ENCODE peak calls at places on chromosomes 16 and 17, in eight cellular contexts. L is cardiac muscle cell, D is SK-N-SH, T is uterus, J is K562, G is thoracic aorta, X is body of pancreas, K is Peyer's patch. W is an unnamed sample. For H3K4me1, the result is how much of the 10 kb centered on the place peaks cover.

GRCh38 chr16:71758293-71758760 is 33.8 kb upstream of the PHLPP2 start:
- DNase-seq in L (no peak), D (no peak), T (no peak), J (no peak), G (no peak), X (no peak), K (no peak), W (no peak)

GRCh38 chr16:67088551-67088950 is 21.2 kb upstream of the PHAF1 start:
- DNase-seq in L (no peak), D (no peak), T (no peak), J (no peak), G (no peak), X (no peak), K (no peak), W (no peak)

GRCh38 chr17:22460461-22461063 is 768.2 kb downstream of the KCNJ18 start:
- DNase-seq in L (no peak), D (no peak), T (no peak), J (no peak), G (no peak), X (no peak), K (no peak), W (no peak)

GRCh38 chr16:89828870-89829629 is 775 bp downstream of the SPIRE2 start:
- DNase-seq in L (no peak), D (no peak), T (no peak), J (peak), G (no peak), X (peak), K (peak), W (no peak)

GRCh38 chr16:31467151-31467550 is 4.8 kb upstream of the TGFB1I1 start:
- DNase-seq in L (peak), D (no peak), T (no peak), J (no peak), G (no peak), X (no peak), K (no peak), W (no peak)

GRCh38 chr17:55728361-55728760 is 5.7 kb upstream of the TMEM100 start:
- DNase-seq in L (no peak), D (no peak), T (no peak), J (no peak), G (no peak), X (no peak), K (no peak), W (no peak)

GRCh38 chr16:17205279-17206139 is 265.3 kb downstream of the XYLT1 start:
- DNase-seq in L (no peak), D (no peak), T (no peak), J (no peak), G (no peak), X (peak), K (no peak), W (no peak)

GRCh38 chr16:16127469-16128116 is 95.7 kb downstream of the ABCC6 start:
- DNase-seq in L (peak), D (peak), T (peak), J (peak), G (no peak), X (peak), K (peak), W (peak)

GRCh38 chr17:50464736-50465135 is 3.9 kb downstream of the CHAD start:
- DNase-seq in L (no peak), D (no peak), T (no peak), J (no peak), G (no peak), X (no peak), K (no peak), W (no peak)

GRCh38 chr16:81744911-81745310 is 34.2 kb upstream of the PLCG2 start:
- DNase-seq in L (no peak), D (no peak), T (no peak), J (no peak), G (no peak), X (no peak), K (no peak), W (no peak)

GRCh38 chr16:57711331-57711730 is 16.7 kb downstream of the DRC7 start:
- DNase-seq in L (no peak), D (no peak), T (no peak), J (no peak), G (no peak), X (no peak), K (no peak), W (no peak)

GRCh38 chr17:3961564-3962047 is 2.6 kb downstream of the ATP2A3 start:
- DNase-seq in L (no peak), D (no peak), T (no peak), J (no peak), G (no peak), X (no peak), K (no peak), W (no peak)

GRCh38 chr16:68079616-68080344 is 5.4 kb upstream of the NFATC3 start:
- DNase-seq in L (peak), D (no peak), T (peak), J (peak), G (no peak), X (peak), K (peak), W (no peak)

GRCh38 chr16:58503863-58504688 is 4.1 kb downstream of the NDRG4 start:
- DNase-seq in L (no peak), D (no peak), T (no peak), J (no peak), G (no peak), X (peak), K (no peak), W (no peak)

GRCh38 chr16:86228713-86229112 is 281.6 kb upstream of the FOXF1 start:
- DNase-seq in L (no peak), D (no peak), T (no peak), J (no peak), G (no peak), X (no peak), K (no peak), W (no peak)

GRCh38 chr17:3964203-3965122 is at the start of gene ATP2A3:
- DNase-seq in L (no peak), D (peak), T (no peak), J (peak), G (no peak), X (peak), K (peak), W (no peak)

GRCh38 chr17:55238931-55239297 is 25.8 kb upstream of the HLF start:
- DNase-seq in L (no peak), D (peak), T (no peak), J (peak), G (no peak), X (peak), K (peak), W (peak)

GRCh38 chr17:40192961-40193360 is 15.7 kb downstream of the RAPGEFL1 start:
- DNase-seq in L (no peak), D (no peak), T (no peak), J (no peak), G (no peak), X (no peak), K (no peak), W (no peak)

DNA sequence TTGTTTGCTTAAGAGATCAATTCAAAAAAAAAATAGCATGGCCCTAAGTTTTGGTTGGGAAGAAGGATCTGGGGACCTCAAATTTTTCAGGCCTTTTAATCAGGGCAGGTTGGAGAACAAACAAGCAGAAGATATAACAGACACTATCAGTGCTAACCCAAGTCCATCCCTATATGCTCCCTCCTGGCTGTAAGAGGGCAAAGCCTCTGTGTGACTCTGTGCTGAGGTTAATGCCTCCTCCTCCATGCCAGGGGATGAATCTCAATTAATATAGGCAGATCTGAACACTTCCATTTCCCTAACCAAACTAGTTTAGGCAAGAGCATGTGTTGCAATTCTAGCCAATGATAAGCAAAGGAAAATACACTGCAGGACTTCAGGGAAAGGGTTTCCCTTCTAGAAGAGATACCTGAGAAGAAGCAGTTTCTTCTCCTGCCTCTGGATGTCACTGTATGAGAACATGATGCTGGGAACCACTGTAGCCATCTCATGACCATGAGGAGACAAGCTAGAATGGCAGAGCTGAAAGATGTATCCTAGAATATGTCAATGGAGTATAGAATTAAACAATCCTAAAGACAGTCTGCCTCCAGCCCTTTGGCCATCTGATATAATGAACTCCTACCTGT is 76.0 kb downstream of the CHD9NB start:
- DNase-seq in L (peak), D (peak), T (no peak), J (peak), G (no peak), X (no peak), K (no peak), W (no peak)
- TF ChIP-seq CTCF in L (peak), D (peak), T (peak), J (peak), G (no peak), X (no peak), K (peak), W (peak)

GRCh38 chr17:79799538-79800324 is 2.9 kb upstream of the CBX8 start:
- DNase-seq in L (no peak), D (no peak), T (no peak), J (no peak), G (no peak), X (no peak), K (no peak), W (no peak)

GRCh38 chr17:79797492-79798295 is 817 bp upstream of the CBX8 start:
- DNase-seq in L (no peak), D (peak), T (no peak), J (peak), G (no peak), X (no peak), K (no peak), W (peak)

GRCh38 chr17:79800325-79801155 is 3.7 kb upstream of the CBX8 start:
- DNase-seq in L (peak), D (peak), T (no peak), J (no peak), G (no peak), X (no peak), K (peak), W (peak)

GRCh38 chr17:79798296-79799173 is 1.7 kb upstream of the CBX8 start:
- DNase-seq in L (no peak), D (peak), T (no peak), J (no peak), G (no peak), X (no peak), K (peak), W (no peak)

GRCh38 chr17:79799174-79799537 is 2.3 kb upstream of the CBX8 start:
- DNase-seq in L (no peak), D (peak), T (no peak), J (no peak), G (no peak), X (no peak), K (no peak), W (no peak)
- H3K4me3 ChIP-seq in L (no peak), D (no peak), T (no peak), J (no peak), G (no peak), X (no peak), K (no peak), W (no peak)

DNA sequence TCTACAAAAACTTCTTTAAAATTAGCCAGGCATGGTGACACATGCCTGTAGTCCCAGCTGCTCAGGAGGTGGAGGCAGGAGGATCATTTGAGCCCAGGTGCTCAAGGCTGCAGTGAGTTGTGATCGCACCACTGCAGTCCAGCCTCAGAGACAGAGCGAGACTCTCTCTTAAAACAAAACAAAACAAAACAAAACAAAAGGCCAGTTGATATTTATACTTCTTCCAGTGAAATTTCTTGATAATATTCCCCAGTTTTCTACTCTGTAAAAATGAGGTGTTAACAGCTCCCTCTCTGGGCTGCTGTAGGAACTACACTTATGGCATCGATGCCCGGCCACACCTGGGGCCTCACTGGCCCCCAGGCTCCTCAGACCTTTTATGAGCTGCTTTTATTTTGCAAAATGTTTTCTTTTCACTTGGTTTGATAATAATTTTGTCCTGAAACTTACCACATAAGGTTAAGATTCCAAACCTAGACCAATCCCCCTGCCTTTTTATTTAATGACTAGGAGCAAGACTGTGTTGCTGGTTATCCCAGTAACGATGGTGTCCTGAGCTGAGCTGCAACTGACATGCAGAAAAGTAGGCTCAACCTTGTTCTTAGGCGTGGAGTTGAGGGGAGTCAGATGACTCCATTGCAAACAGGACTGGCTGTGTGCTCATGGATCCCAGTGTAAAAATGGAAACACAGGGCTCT is 17.6 kb downstream of the MAPK8IP3 start:
- DNase-seq in L (peak), D (peak), T (no peak), J (peak), G (no peak), X (peak), K (no peak), W (peak)
- H3K4me1 ChIP-seq in L (under half), D (under half), T (under half), J (under half), G (under half), X (under half), K (under half), W (under half)

DNA sequence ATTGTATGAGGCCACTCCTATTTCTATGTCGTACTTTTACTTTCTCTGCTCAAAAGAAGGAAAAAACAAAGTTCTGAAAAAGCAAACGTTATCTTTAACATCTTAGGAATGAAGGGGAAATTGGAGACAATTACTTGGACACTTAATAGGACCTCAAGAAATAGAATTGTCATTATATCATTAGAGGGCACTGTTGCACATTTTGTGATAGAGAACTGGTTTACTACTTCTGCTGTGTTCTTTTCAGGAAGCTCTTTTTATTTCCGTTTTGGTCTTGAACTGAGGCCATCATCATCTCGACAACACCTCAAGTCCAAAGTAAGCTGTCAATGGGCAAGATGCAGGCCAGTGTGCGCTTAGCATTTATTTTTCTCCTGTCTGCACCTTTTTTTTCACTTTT is 14.6 kb downstream of the COG4 start:
- DNase-seq in L (peak), D (no peak), T (no peak), J (no peak), G (no peak), X (no peak), K (no peak), W (no peak)
- TF ChIP-seq CTCF in L (peak), D (peak), T (no peak), J (no peak), G (no peak), X (no peak), K (no peak), W (no peak)

GRCh38 chr16:20763461-20764232 is at the start of gene ACSM3:
- DNase-seq in L (peak), D (peak), T (peak), J (peak), G (no peak), X (peak), K (peak), W (no peak)
- H3K4me3 ChIP-seq in L (peak), D (peak), T (peak), J (peak), G (peak), X (no peak), K (peak), W (peak)

GRCh38 chr17:1027044-1027443 is 30.1 kb downstream of the TIMM22 start:
- DNase-seq in L (no peak), D (no peak), T (no peak), J (no peak), G (no peak), X (no peak), K (no peak), W (no peak)
- H3K4me1 ChIP-seq in L (under half), D (under half), T (under half), J (under half), G (under half), X (under half), K (under half), W (under half)

DNA sequence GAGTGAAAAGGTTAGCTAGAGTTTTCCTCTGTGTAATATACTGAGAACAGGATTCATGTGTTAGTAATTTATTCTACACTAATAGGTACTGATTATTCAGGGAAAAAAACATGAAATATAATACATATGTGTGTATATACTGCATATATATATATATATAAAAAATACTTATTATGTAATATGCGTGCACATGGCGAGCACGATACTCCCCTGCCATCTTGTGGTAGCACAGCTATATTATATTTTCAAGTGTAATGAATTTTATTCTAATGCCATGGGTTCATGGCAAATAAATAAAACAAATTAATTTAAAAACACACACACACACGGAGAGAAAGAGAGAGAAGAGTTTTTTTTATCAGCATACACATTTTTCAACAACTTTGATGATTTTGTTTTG is 460.6 kb downstream of the KCNJ2 start:
- DNase-seq in L (peak), D (peak), T (no peak), J (peak), G (no peak), X (no peak), K (no peak), W (peak)
- TF ChIP-seq CTCF in L (peak), D (peak), T (no peak), J (no peak), G (no peak), X (no peak), K (no peak), W (peak)

DNA sequence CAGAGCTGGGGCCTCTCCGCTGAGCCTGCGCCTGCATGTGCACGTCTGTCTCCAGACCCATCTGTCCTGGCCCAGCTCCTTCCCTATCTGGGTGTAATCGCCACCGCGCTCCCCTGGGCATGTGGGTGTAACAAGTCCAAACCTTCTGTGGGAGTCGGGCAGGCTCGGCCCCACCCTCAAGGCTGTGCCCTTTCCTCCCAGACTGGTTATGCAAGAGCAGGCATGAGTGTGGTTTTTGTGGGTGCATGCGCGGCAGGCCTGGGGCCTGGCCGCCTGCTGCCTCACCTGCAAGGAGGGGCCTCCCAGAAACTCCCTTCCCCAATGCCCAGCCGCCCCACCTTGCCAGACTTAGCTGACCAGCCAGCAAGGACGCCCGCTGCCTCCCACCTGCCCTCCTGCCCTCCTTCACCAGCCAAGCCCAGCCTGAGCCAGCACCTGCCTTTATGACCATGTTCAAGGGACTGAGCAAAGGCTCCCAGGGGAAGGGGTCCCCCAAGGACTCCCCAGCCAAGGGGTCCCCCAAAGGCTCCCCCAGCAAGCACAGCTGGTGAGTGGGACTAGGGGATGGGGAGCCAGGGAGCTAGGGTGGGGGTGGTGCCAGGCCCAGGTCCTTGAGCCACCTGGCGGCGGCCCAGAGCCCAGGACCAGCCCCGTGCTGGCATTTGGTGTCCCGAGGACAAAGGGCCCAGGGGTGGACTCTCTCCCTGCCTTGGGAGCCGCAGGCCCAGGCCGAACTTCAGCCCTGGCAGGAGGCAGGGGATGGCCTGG is at the start of gene EVPLL:
- DNase-seq in L (peak), D (peak), T (no peak), J (no peak), G (no peak), X (no peak), K (peak), W (peak)
- H3K4me3 ChIP-seq in L (no peak), D (no peak), T (no peak), J (no peak), G (no peak), X (no peak), K (no peak), W (no peak)

GRCh38 chr17:41418116-41418860 is 6.1 kb downstream of the KRT37 start:
- DNase-seq in L (no peak), D (no peak), T (no peak), J (no peak), G (no peak), X (no peak), K (no peak), W (no peak)
- H3K4me1 ChIP-seq in L (under half), D (under half), T (under half), J (under half), G (under half), X (under half), K (under half), W (under half)

GRCh38 chr17:77018504-77018903 is 122.3 kb upstream of the SEC14L1 start:
- DNase-seq in L (no peak), D (no peak), T (no peak), J (no peak), G (no peak), X (no peak), K (no peak), W (no peak)

GRCh38 chr17:77025781-77026180 is 115.0 kb upstream of the SEC14L1 start:
- DNase-seq in L (no peak), D (no peak), T (no peak), J (no peak), G (no peak), X (no peak), K (no peak), W (no peak)

GRCh38 chr17:77022766-77023165 is 118.0 kb upstream of the SEC14L1 start:
- DNase-seq in L (no peak), D (no peak), T (no peak), J (no peak), G (no peak), X (no peak), K (no peak), W (no peak)

GRCh38 chr17:77020973-77021372 is 119.8 kb upstream of the SEC14L1 start:
- DNase-seq in L (no peak), D (no peak), T (no peak), J (no peak), G (no peak), X (no peak), K (no peak), W (no peak)

DNA sequence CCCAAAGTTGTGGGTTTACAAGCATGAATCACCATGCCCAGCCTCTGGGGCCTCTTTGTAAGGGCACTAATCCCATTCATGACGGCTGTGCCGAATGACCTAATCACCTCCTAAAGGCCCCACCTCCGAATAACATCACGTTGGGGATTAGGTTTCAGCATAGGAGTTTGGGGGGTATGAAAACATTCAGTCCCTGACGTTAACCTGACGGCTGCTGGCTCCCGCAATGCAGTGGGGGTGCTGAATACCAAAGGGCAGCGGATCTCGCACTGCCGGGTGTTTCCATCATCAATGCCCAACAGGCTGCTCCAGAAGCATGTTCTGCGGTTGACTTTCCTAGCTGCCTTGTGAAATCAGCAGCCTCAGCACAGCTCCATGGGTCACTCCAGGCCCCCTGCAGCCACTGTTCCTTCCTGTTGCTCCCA is 120.8 kb upstream of the SEC14L1 start:
- DNase-seq in L (peak), D (no peak), T (no peak), J (no peak), G (no peak), X (no peak), K (no peak), W (no peak)
- TF ChIP-seq CTCF in L (no peak), D (no peak), T (no peak), J (no peak), G (no peak), X (no peak), K (no peak), W (no peak)